ENCODE peak calls at places on chromosomes 1 and 21, in seven cellular contexts. I, G, P, Y, W, E and F are unnamed samples.
A peak's percentile ranks its signal among the peaks of the same experiment; 100 is the strongest.

GRCh38 chr1:167648978-167649752 is 19.1 kb downstream of the RCSD1 start:
- DNase-seq in P (no peak), I (no peak), Y (no peak), G (peak; percentile 55), E (no peak), W (peak; percentile 48), F (no peak)

GRCh38 chr1:195591917-195592672 is 1016.1 kb downstream of the KCNT2 start:
- DNase-seq in G (no peak), W (no peak), E (no peak), Y (no peak), I (no peak), P (no peak), F (peak; percentile 88)

GRCh38 chr21:19998450-19998849 is 999.8 kb upstream of the NCAM2 start:
- DNase-seq in W (no peak), Y (no peak), I (no peak), P (no peak), G (peak; percentile 9), E (no peak), F (no peak)

GRCh38 chr21:33265664-33266049 is 510 bp upstream of the IL10RB start:
- DNase-seq in Y (peak; percentile 80), I (no peak), W (no peak), G (peak; percentile 68), E (peak; percentile 78), P (no peak), F (peak; percentile 37)

GRCh38 chr21:42746593-42747266 is 93.3 kb downstream of the PDE9A start:
- DNase-seq in W (no peak), I (peak; percentile 22), P (no peak), E (peak; percentile 66), Y (peak; percentile 59), G (no peak), F (no peak)

GRCh38 chr1:112358798-112359408 is 37.1 kb upstream of the CTTNBP2NL start:
- DNase-seq in Y (peak; percentile 43), G (peak; percentile 75), P (peak; percentile 30), I (no peak), E (peak; percentile 89), W (peak; percentile 87), F (peak; percentile 59)

GRCh38 chr1:84377480-84378095 is 20.7 kb upstream of the DNASE2B start:
- DNase-seq in G (peak; percentile 50), P (no peak), W (peak; percentile 82), Y (no peak), I (no peak), E (peak; percentile 81), F (peak; percentile 34)

GRCh38 chr1:29271724-29272123 is 35.4 kb downstream of the PTPRU start:
- DNase-seq in E (peak; percentile 60), I (no peak), G (peak; percentile 65), Y (no peak), P (peak; percentile 84), W (peak; percentile 86), F (peak; percentile 41)

GRCh38 chr1:190377294-190377693 is 100.4 kb downstream of the BRINP3 start:
- DNase-seq in P (no peak), G (no peak), Y (peak; percentile 17), E (no peak), I (no peak), W (no peak), F (no peak)

GRCh38 chr1:15350151-15350550 is 59.5 kb upstream of the EFHD2 start:
- DNase-seq in E (no peak), W (no peak), I (no peak), G (no peak), Y (no peak), P (no peak), F (no peak)

GRCh38 chr1:224488806-224489584 is 54.4 kb upstream of the WDR26 start:
- DNase-seq in I (no peak), E (no peak), G (no peak), P (no peak), W (no peak), Y (no peak), F (peak; percentile 71)

GRCh38 chr21:45618846-45619485 is 24.6 kb upstream of the PCBP3 start:
- DNase-seq in W (no peak), Y (no peak), G (no peak), I (no peak), P (no peak), E (peak; percentile 34), F (peak; percentile 18)

GRCh38 chr1:116817582-116818064 is 63.4 kb downstream of the CD2 start:
- DNase-seq in Y (peak; percentile 81), I (peak; percentile 43), G (no peak), W (peak; percentile 47), P (peak; percentile 76), E (peak; percentile 55), F (peak; percentile 63)

GRCh38 chr1:179003474-179004066 is 22.1 kb upstream of the FAM20B start:
- DNase-seq in I (no peak), E (no peak), G (no peak), P (no peak), W (no peak), Y (no peak), F (no peak)

GRCh38 chr21:15005391-15005790 is 59.4 kb downstream of the NRIP1 start:
- DNase-seq in Y (no peak), G (no peak), E (peak; percentile 68), P (no peak), I (no peak), W (no peak), F (no peak)

GRCh38 chr1:41804176-41804575 is 114.5 kb downstream of the HIVEP3 start:
- DNase-seq in P (no peak), W (no peak), G (no peak), E (no peak), Y (peak; percentile 27), I (no peak), F (no peak)
- H3K27ac ChIP-seq in P (no peak overlapping the region), W (no peak overlapping the region), G (no peak overlapping the region), E (no peak overlapping the region), Y (no peak overlapping the region), I (no peak overlapping the region), F (no peak overlapping the region)

GRCh38 chr1:211501671-211502413 is 9.9 kb upstream of the RD3 start:
- DNase-seq in I (no peak), Y (no peak), P (no peak), G (no peak), W (peak; percentile 43), E (no peak), F (no peak)

GRCh38 chr1:211511947-211512346 is 20.0 kb upstream of the RD3 start:
- DNase-seq in E (no peak), G (no peak), P (no peak), W (peak; percentile 38), Y (no peak), I (no peak), F (peak; percentile 88)

GRCh38 chr1:211503542-211503941 is 11.6 kb upstream of the RD3 start:
- DNase-seq in G (no peak), E (no peak), Y (no peak), P (no peak), I (no peak), W (no peak), F (no peak)

GRCh38 chr1:211511030-211511429 is 19.1 kb upstream of the RD3 start:
- DNase-seq in I (no peak), G (no peak), W (no peak), E (no peak), Y (no peak), P (no peak), F (no peak)

GRCh38 chr1:211507365-211507764 is 15.4 kb upstream of the RD3 start:
- DNase-seq in W (no peak), P (no peak), I (no peak), E (no peak), Y (no peak), G (no peak), F (no peak)
- TF ChIP-seq CTCF in W (no peak), P (no peak), I (no peak), E (no peak), Y (no peak), G (no peak), F (no peak)

DNA sequence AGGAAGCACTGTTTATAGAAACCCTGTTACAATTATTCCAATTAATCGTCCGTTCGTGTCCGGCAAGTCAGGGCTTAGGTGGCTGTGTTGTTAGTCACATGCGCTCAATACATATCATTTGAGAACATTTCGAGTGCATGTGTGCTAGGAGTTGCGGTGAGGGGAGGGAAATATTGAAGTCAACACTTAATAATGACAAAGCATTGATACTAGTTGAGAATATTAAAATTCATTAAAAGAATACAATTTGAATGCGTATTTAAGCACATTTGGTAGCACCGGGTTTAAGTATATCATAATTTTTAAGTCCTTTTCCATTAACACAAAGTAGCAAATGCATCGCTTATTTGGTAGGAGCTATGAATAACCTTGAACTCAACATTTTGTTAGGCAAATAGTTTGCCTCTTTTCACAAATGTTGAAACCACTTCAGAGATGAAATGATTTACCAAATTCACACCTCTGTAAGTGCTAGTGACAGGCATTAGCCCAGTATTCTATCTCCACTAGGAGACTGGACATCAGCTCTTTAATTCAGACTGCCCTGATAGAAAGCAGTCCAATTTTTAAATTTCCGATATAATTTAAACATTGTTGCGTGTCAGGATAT is 1.1 kb upstream of the SERBP1 start:
- DNase-seq in I (no peak), E (no peak), Y (peak; percentile 31), W (no peak), P (no peak), G (no peak), F (no peak)
- H3K27ac ChIP-seq in I (peak overlapping the region; percentile 86), E (peak overlapping the region; percentile 94), Y (peak overlapping the region; percentile 96), W (peak overlapping the region; percentile 84), P (peak overlapping the region; percentile 93), G (peak overlapping the region; percentile 93), F (peak overlapping the region; percentile 94)

GRCh38 chr1:162878000-162878596 is 17.1 kb upstream of the CCDC190 start:
- DNase-seq in E (peak; percentile 94), G (peak; percentile 33), P (peak; percentile 45), I (no peak), Y (peak; percentile 3), W (peak; percentile 90), F (peak; percentile 67)

GRCh38 chr1:162877412-162877811 is 16.4 kb upstream of the CCDC190 start:
- DNase-seq in Y (no peak), E (no peak), W (no peak), P (no peak), G (no peak), I (no peak), F (no peak)

GRCh38 chr1:162876751-162877150 is 15.8 kb upstream of the CCDC190 start:
- DNase-seq in G (no peak), Y (no peak), P (no peak), E (no peak), W (no peak), I (no peak), F (no peak)

GRCh38 chr1:162872981-162873380 is 12.0 kb upstream of the CCDC190 start:
- DNase-seq in G (no peak), W (no peak), E (no peak), I (no peak), P (no peak), Y (no peak), F (no peak)

DNA sequence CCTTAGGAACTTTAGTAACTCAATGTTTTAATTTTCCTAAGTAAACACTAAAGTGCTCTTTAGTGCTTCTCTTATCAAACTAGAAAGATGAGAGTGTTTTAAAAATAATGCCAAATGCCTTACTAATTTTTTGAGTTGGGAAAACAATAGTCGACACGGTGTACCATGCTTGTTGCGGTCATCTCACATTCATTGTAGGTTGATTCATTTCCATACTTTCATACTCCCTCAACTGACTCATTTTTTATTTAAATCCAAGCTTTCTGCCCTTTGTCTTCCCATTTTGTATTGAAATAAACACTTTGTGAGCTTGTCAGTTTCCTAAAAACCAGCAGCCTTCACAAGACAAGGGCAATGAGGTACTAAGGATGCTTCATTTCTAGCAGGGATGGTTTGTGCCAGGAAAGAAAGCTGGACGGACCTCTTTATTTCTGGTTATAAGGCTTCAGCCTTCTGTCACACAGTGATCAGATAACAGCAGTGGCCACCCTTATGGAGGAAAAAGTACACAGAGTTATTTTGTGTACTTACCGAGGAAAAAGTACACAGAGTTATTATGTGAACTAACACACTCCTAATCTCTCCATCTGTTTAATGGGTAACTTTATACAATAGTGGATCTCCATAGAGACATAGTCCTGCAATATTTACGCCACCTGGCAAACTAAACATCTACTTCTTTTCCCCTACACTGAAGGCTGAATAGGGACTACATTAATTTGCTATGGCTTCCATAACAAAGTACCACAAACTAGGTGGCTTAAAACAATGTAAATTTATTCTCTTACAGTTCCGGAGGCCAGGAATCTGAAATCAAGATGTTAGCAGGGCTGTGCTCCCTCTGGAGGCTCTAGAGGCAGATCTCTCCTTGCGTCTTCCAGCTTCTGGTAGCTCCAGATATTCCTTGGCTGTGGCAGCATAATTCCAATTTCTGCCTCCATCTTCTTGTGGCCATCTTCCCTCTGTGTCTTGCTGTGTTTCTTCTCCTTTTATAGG is 13.0 kb upstream of the CCDC190 start:
- DNase-seq in W (peak; percentile 79), Y (no peak), E (no peak), P (peak; percentile 75), I (no peak), G (no peak), F (no peak)
- TF ChIP-seq CTCF in W (peak; percentile 44), Y (no peak), E (no peak), P (no peak), I (no peak), G (no peak), F (no peak)